ENCODE peak calls at places on chromosomes 16 and 17, in six cellular contexts. Z is NCI-H345, W is HT1080, R is NCI-H1694 treated with DMSO at 0.1 percent for 48 hours, G is iPS-NIHi11, X is CD14-positive monocyte. E is an unnamed sample.
A peak's percentile ranks its signal among the peaks of the same experiment; 100 is the strongest.

GRCh38 chr16:24198807-24199533 is 57.2 kb upstream of the CACNG3 start:
- DNase-seq in Z (no peak), W (no peak), R (no peak), G (no peak), X (no peak), E (no peak)

GRCh38 chr17:39753514-39754160 is 15.9 kb downstream of the GRB7 start:
- DNase-seq in Z (peak; percentile 49), W (no peak), R (peak; percentile 60), G (peak; percentile 82), X (no peak), E (no peak)

GRCh38 chr16:397736-398332 is 835 bp downstream of the NME4 start:
- DNase-seq in Z (no peak), W (no peak), R (peak; percentile 8), G (peak; percentile 79), X (peak; percentile 70), E (no peak)

GRCh38 chr17:39400547-39401411 is 647 bp downstream of the FBXL20 start:
- DNase-seq in Z (no peak), W (no peak), R (no peak), G (no peak), X (no peak), E (peak; percentile 15)

GRCh38 chr17:73510981-73511442 is 133.2 kb downstream of the SDK2 start:
- DNase-seq in Z (peak; percentile 76), W (no peak), R (no peak), G (no peak), X (no peak), E (no peak)

GRCh38 chr17:30517786-30518185 is 40.6 kb downstream of the GOSR1 start:
- DNase-seq in Z (no peak), W (no peak), R (no peak), G (no peak), X (no peak), E (no peak)

GRCh38 chr17:29555840-29556239 is 11.0 kb downstream of the ABHD15 start:
- DNase-seq in Z (no peak), W (no peak), R (no peak), G (no peak), X (no peak), E (no peak)

GRCh38 chr16:57024894-57025680 is 35.7 kb downstream of the NLRC5 start:
- DNase-seq in Z (no peak), W (no peak), R (no peak), G (no peak), X (no peak), E (no peak)

GRCh38 chr17:63399856-63400255 is 46.2 kb downstream of the CYB561 start:
- DNase-seq in Z (no peak), W (no peak), R (no peak), G (no peak), X (no peak), E (no peak)

GRCh38 chr16:17590711-17591654 is 120.2 kb upstream of the XYLT1 start:
- DNase-seq in Z (no peak), W (no peak), R (no peak), G (no peak), X (no peak), E (peak; percentile 49)

GRCh38 chr17:45935710-45936509 is 41.6 kb downstream of the MAPT start:
- DNase-seq in Z (no peak), W (no peak), R (no peak), G (no peak), X (no peak), E (no peak)

GRCh38 chr17:29615048-29615385 is 7.7 kb downstream of the CORO6 start:
- DNase-seq in Z (no peak), W (no peak), R (no peak), G (no peak), X (no peak), E (peak; percentile 81)

GRCh38 chr16:1330260-1330914 is 3.1 kb upstream of the BAIAP3 start:
- DNase-seq in Z (no peak), W (no peak), R (no peak), G (peak; percentile 79), X (no peak), E (peak; percentile 28)

GRCh38 chr16:68499011-68499410 is 40.1 kb upstream of the ZFP90 start:
- DNase-seq in Z (peak; percentile 33), W (no peak), R (peak; percentile 5), G (no peak), X (no peak), E (no peak)

GRCh38 chr17:39564201-39564828 is 43.4 kb downstream of the NEUROD2 start:
- DNase-seq in Z (no peak), W (peak; percentile 11), R (peak; percentile 40), G (peak; percentile 88), X (no peak), E (no peak)

GRCh38 chr17:80785477-80786178 is 206.0 kb upstream of the CHMP6 start:
- DNase-seq in Z (peak; percentile 94), W (no peak), R (no peak), G (no peak), X (no peak), E (no peak)

GRCh38 chr16:80806957-80807356 is 2.6 kb upstream of the CDYL2 start:
- DNase-seq in Z (no peak), W (peak; percentile 96), R (no peak), G (no peak), X (peak; percentile 83), E (peak; percentile 9)

GRCh38 chr16:27441276-27441675 is 39.3 kb downstream of the IL21R start:
- DNase-seq in Z (no peak), W (no peak), R (no peak), G (no peak), X (peak; percentile 9), E (no peak)

GRCh38 chr16:10622036-10622921 is 41.9 kb upstream of the EMP2 start:
- DNase-seq in Z (no peak), W (no peak), R (no peak), G (peak; percentile 58), X (no peak), E (no peak)

GRCh38 chr17:21014498-21014897 is 28.3 kb downstream of the USP22 start:
- DNase-seq in Z (no peak), W (no peak), R (no peak), G (no peak), X (no peak), E (no peak)

GRCh38 chr16:47461598-47462266 is 601 bp downstream of the PHKB start:
- DNase-seq in Z (no peak), W (peak; percentile 44), R (no peak), G (peak; percentile 32), X (no peak), E (peak; percentile 27)

GRCh38 chr17:62941358-62941991 is 24.6 kb upstream of the TANC2 start:
- DNase-seq in Z (no peak), W (no peak), R (no peak), G (no peak), X (no peak), E (no peak)

GRCh38 chr17:28473542-28473941 is at the start of gene SLC13A2:
- DNase-seq in Z (no peak), W (no peak), R (peak; percentile 8), G (peak; percentile 50), X (no peak), E (no peak)

GRCh38 chr16:46789499-46790414 is 41.2 kb downstream of the C16orf87 start:
- DNase-seq in Z (peak; percentile 54), W (peak; percentile 56), R (no peak), G (peak; percentile 93), X (peak; percentile 85), E (peak; percentile 81)

GRCh38 chr16:57297856-57298255 is 13.4 kb upstream of the PLLP start:
- DNase-seq in Z (no peak), W (no peak), R (no peak), G (no peak), X (no peak), E (peak; percentile 46)

GRCh38 chr16:31704138-31704537 is 169.5 kb upstream of the ZNF267 start:
- DNase-seq in Z (no peak), W (no peak), R (no peak), G (no peak), X (no peak), E (no peak)

GRCh38 chr17:27986805-27987684 is 55.4 kb upstream of the NLK start:
- DNase-seq in Z (no peak), W (no peak), R (no peak), G (no peak), X (no peak), E (no peak)

GRCh38 chr16:82082543-82083244 is 47.6 kb downstream of the HSD17B2 start:
- DNase-seq in Z (no peak), W (peak; percentile 84), R (no peak), G (no peak), X (no peak), E (no peak)

GRCh38 chr16:4505356-4506153 is 29.4 kb downstream of the HMOX2 start:
- DNase-seq in Z (no peak), W (no peak), R (no peak), G (no peak), X (peak; percentile 91), E (peak; percentile 94)

GRCh38 chr17:15456486-15456885 is 10.9 kb downstream of the CDRT4 start:
- DNase-seq in Z (no peak), W (no peak), R (no peak), G (no peak), X (no peak), E (no peak)

GRCh38 chr17:1759529-1759928 is 2.3 kb upstream of the SERPINF1 start:
- DNase-seq in Z (no peak), W (no peak), R (no peak), G (no peak), X (no peak), E (no peak)

GRCh38 chr17:1649116-1649843 is 386 bp downstream of the RILP start:
- DNase-seq in Z (peak; percentile 77), W (peak; percentile 87), R (peak; percentile 73), G (peak; percentile 90), X (peak; percentile 89), E (peak; percentile 81)

GRCh38 chr17:40071720-40072480 is 9.1 kb downstream of the THRA start:
- DNase-seq in Z (peak; percentile 97), W (no peak), R (peak; percentile 76), G (no peak), X (no peak), E (no peak)

GRCh38 chr17:41583137-41584127 is 3.3 kb downstream of the KRT14 start:
- DNase-seq in Z (no peak), W (no peak), R (no peak), G (no peak), X (no peak), E (no peak)

GRCh38 chr17:76567634-76568432 is 17.8 kb downstream of the ST6GALNAC2 start:
- DNase-seq in Z (no peak), W (no peak), R (no peak), G (no peak), X (peak; percentile 68), E (no peak)

GRCh38 chr16:56189990-56190902 is 1.0 kb upstream of the GNAO1 start:
- DNase-seq in Z (no peak), W (no peak), R (peak; percentile 30), G (no peak), X (no peak), E (no peak)

GRCh38 chr17:51765558-51766145 is 392.9 kb downstream of the CA10 start:
- DNase-seq in Z (no peak), W (no peak), R (peak; percentile 29), G (no peak), X (no peak), E (no peak)

GRCh38 chr16:29806096-29806579 is at the start of gene MAZ:
- DNase-seq in Z (no peak), W (no peak), R (no peak), G (no peak), X (no peak), E (no peak)

E was measured in CD4-positive, CD25-positive, alpha-beta regulatory T cell.